ENCODE peak calls at places on chromosomes 16 and 17, in five cellular contexts. E is stimulated activated CD4-positive, alpha-beta T cell treated with anti-CD3 and anti-CD28 coated beads, Interleukin-1b, Interleukin-23, amount 100 ng/mL, for 1 hour; G is 8988T; F is psoas muscle; H is astrocyte of the spinal cord. L is an unnamed sample.

GRCh38 chr17:75684924-75685323 is 17.8 kb downstream of the SAP30BP start:
- DNase-seq in H (peak), E (no peak), F (no peak), G (no peak), L (peak)

GRCh38 chr17:19270951-19271611 is 33.9 kb downstream of the EPN2 start:
- DNase-seq in F (no peak), G (no peak), E (no peak), H (no peak), L (no peak)

GRCh38 chr16:67862623-67863583 is 9.9 kb upstream of the EDC4 start:
- DNase-seq in H (peak), E (no peak), G (no peak), F (peak), L (no peak)

GRCh38 chr17:36728030-36728991 is 126.9 kb downstream of the MRM1 start:
- DNase-seq in F (no peak), G (no peak), H (no peak), E (no peak), L (no peak)

GRCh38 chr16:20862162-20862960 is 37.8 kb downstream of the DCUN1D3 start:
- DNase-seq in H (no peak), F (no peak), G (no peak), E (no peak), L (no peak)

GRCh38 chr16:88951501-88951900 is 25.5 kb downstream of the CBFA2T3 start:
- DNase-seq in G (no peak), H (no peak), F (no peak), E (no peak), L (no peak)

GRCh38 chr17:15920758-15921239 is 24.1 kb upstream of the ADORA2B start:
- DNase-seq in E (no peak), F (no peak), H (peak), G (peak), L (peak)

GRCh38 chr16:27330542-27330941 is 16.8 kb downstream of the IL4R start:
- DNase-seq in G (no peak), F (no peak), H (peak), E (no peak), L (peak)

GRCh38 chr17:79101111-79101673 is 26.6 kb downstream of the ENGASE start:
- DNase-seq in H (no peak), F (no peak), E (no peak), G (no peak), L (no peak)

GRCh38 chr17:82767041-82767754 is 15.3 kb downstream of the TBCD start:
- DNase-seq in E (no peak), H (peak), G (no peak), F (peak), L (peak)

GRCh38 chr17:78284146-78284545 is 52.7 kb downstream of the TMEM235 start:
- DNase-seq in F (no peak), H (peak), E (no peak), G (no peak), L (no peak)

GRCh38 chr16:84357191-84357651 is 11.1 kb upstream of the ATP2C2 start:
- DNase-seq in H (peak), F (no peak), E (no peak), G (no peak), L (peak)

GRCh38 chr17:13030459-13031305 is 12.9 kb upstream of the ELAC2 start:
- DNase-seq in G (no peak), F (no peak), E (no peak), H (peak), L (peak)

GRCh38 chr17:28524476-28525415 is 18.6 kb downstream of the FOXN1 start:
- DNase-seq in G (no peak), E (no peak), H (peak), F (no peak), L (peak)

GRCh38 chr17:63124536-63124935 is 158.5 kb downstream of the TANC2 start:
- DNase-seq in E (no peak), H (no peak), G (no peak), F (no peak), L (no peak)

GRCh38 chr17:71516149-71516548 is 604.7 kb upstream of the SOX9 start:
- DNase-seq in E (no peak), H (no peak), G (no peak), F (no peak), L (no peak)

GRCh38 chr17:1997146-1997586 is 28.0 kb downstream of the RTN4RL1 start:
- DNase-seq in G (no peak), F (no peak), H (no peak), E (no peak), L (peak)

GRCh38 chr16:49510676-49511305 is 137.2 kb downstream of the C16orf78 start:
- DNase-seq in G (no peak), H (no peak), E (no peak), F (peak), L (no peak)

GRCh38 chr17:58377005-58377660 is 25.1 kb upstream of the SUPT4H1 start:
- DNase-seq in G (no peak), F (no peak), H (no peak), E (no peak), L (peak)

GRCh38 chr17:6494239-6494941 is 50.1 kb downstream of the PIMREG start:
- DNase-seq in H (no peak), F (peak), E (no peak), G (no peak), L (peak)

GRCh38 chr16:31113420-31114124 is 3.9 kb upstream of the KAT8 start:
- DNase-seq in G (no peak), F (no peak), H (no peak), E (no peak), L (no peak)

GRCh38 chr17:79557276-79557675 is 53.6 kb downstream of the RBFOX3 start:
- DNase-seq in F (peak), H (no peak), G (no peak), E (no peak), L (no peak)

GRCh38 chr16:5188318-5189025 is 90.9 kb upstream of the EEF2KMT start:
- DNase-seq in G (no peak), H (no peak), E (no peak), F (no peak), L (no peak)

GRCh38 chr16:11257131-11257938 is 1.3 kb upstream of the SOCS1 start:
- DNase-seq in G (peak), H (peak), F (peak), E (no peak), L (peak)

GRCh38 chr17:18321309-18321708 is 6.2 kb downstream of the SMCR8 start:
- DNase-seq in H (no peak), F (no peak), E (no peak), G (no peak), L (no peak)

GRCh38 chr17:70945386-70945785 is 776.1 kb downstream of the KCNJ2 start:
- DNase-seq in G (no peak), E (no peak), H (peak), F (no peak), L (no peak)

GRCh38 chr17:45432405-45433113 is at the start of gene ARHGAP27:
- DNase-seq in F (peak), H (no peak), E (no peak), G (no peak), L (peak)

GRCh38 chr17:50372222-50372621 is 762 bp downstream of the MRPL27 start:
- DNase-seq in G (no peak), E (no peak), H (no peak), F (no peak), L (no peak)

GRCh38 chr17:29870836-29871430 is 59.1 kb downstream of the SSH2 start:
- DNase-seq in E (no peak), H (no peak), G (no peak), F (no peak), L (no peak)

GRCh38 chr17:48594412-48595106 is 980 bp upstream of the HOXB5 start:
- DNase-seq in H (peak), G (no peak), F (no peak), E (no peak), L (no peak)

GRCh38 chr17:13490906-13491502 is 110.7 kb downstream of the HS3ST3A1 start:
- DNase-seq in G (no peak), E (no peak), F (no peak), H (peak), L (no peak)

GRCh38 chr16:30185141-30185682 is 1.8 kb downstream of the CORO1A start:
- DNase-seq in E (no peak), H (no peak), F (peak), G (no peak), L (no peak)